ENCODE peak calls at places on chromosome 1, in nine cellular contexts. One of them, this sample, is unnamed.

GRCh38 chr1:110780600-110781484 is 92.1 kb upstream of the CD53 start:
- DNase-seq in GM20000: peak
- DNase-seq in esophagus muscularis mucosa: peak
- DNase-seq in cardiac fibroblast: peak
- DNase-seq in dorsolateral prefrontal cortex: peak
- DNase-seq in kidney: no peak
- DNase-seq in AG10803: peak
- DNase-seq in IMR-90: peak
- DNase-seq in AG04450: peak
- DNase-seq in this sample: peak

GRCh38 chr1:42335050-42335808 is at the start of gene FOXJ3:
- DNase-seq in GM20000: peak
- DNase-seq in esophagus muscularis mucosa: peak
- DNase-seq in cardiac fibroblast: peak
- DNase-seq in dorsolateral prefrontal cortex: peak
- DNase-seq in kidney: peak
- DNase-seq in AG10803: peak
- DNase-seq in IMR-90: peak
- DNase-seq in AG04450: peak
- DNase-seq in this sample: peak

GRCh38 chr1:61183471-61184034 is 101.2 kb downstream of the NFIA start:
- DNase-seq in GM20000: no peak
- DNase-seq in esophagus muscularis mucosa: no peak
- DNase-seq in cardiac fibroblast: peak
- DNase-seq in dorsolateral prefrontal cortex: peak
- DNase-seq in kidney: peak
- DNase-seq in AG10803: peak
- DNase-seq in IMR-90: peak
- DNase-seq in AG04450: no peak
- DNase-seq in this sample: no peak

GRCh38 chr1:7810395-7810794 is 26.3 kb downstream of the PER3 start:
- DNase-seq in GM20000: no peak
- DNase-seq in esophagus muscularis mucosa: no peak
- DNase-seq in cardiac fibroblast: peak
- DNase-seq in dorsolateral prefrontal cortex: no peak
- DNase-seq in kidney: no peak
- DNase-seq in AG10803: peak
- DNase-seq in IMR-90: peak
- DNase-seq in AG04450: peak
- DNase-seq in this sample: no peak

GRCh38 chr1:20228314-20228713 is 42.0 kb upstream of the PLA2G2C start:
- DNase-seq in GM20000: no peak
- DNase-seq in esophagus muscularis mucosa: no peak
- DNase-seq in cardiac fibroblast: no peak
- DNase-seq in dorsolateral prefrontal cortex: peak
- DNase-seq in kidney: no peak
- DNase-seq in AG10803: no peak
- DNase-seq in IMR-90: no peak
- DNase-seq in AG04450: no peak
- DNase-seq in this sample: no peak

GRCh38 chr1:11873395-11873794 is 14.7 kb upstream of the NPPB start:
- DNase-seq in GM20000: no peak
- DNase-seq in esophagus muscularis mucosa: no peak
- DNase-seq in cardiac fibroblast: no peak
- DNase-seq in dorsolateral prefrontal cortex: no peak
- DNase-seq in kidney: no peak
- DNase-seq in AG10803: no peak
- DNase-seq in IMR-90: no peak
- DNase-seq in AG04450: no peak
- DNase-seq in this sample: no peak

GRCh38 chr1:225343618-225344017 is 84.2 kb downstream of the LBR start:
- DNase-seq in GM20000: no peak
- DNase-seq in esophagus muscularis mucosa: no peak
- DNase-seq in cardiac fibroblast: peak
- DNase-seq in dorsolateral prefrontal cortex: no peak
- DNase-seq in kidney: no peak
- DNase-seq in AG10803: peak
- DNase-seq in IMR-90: peak
- DNase-seq in AG04450: no peak
- DNase-seq in this sample: no peak

GRCh38 chr1:204529371-204529895 is 13.2 kb downstream of the MDM4 start:
- DNase-seq in GM20000: no peak
- DNase-seq in esophagus muscularis mucosa: no peak
- DNase-seq in cardiac fibroblast: no peak
- DNase-seq in dorsolateral prefrontal cortex: no peak
- DNase-seq in kidney: no peak
- DNase-seq in AG10803: no peak
- DNase-seq in IMR-90: no peak
- DNase-seq in AG04450: no peak
- DNase-seq in this sample: no peak

GRCh38 chr1:81682490-81682889 is 118.2 kb upstream of the ADGRL2 start:
- DNase-seq in GM20000: no peak
- DNase-seq in esophagus muscularis mucosa: no peak
- DNase-seq in cardiac fibroblast: peak
- DNase-seq in dorsolateral prefrontal cortex: no peak
- DNase-seq in kidney: no peak
- DNase-seq in AG10803: peak
- DNase-seq in IMR-90: peak
- DNase-seq in AG04450: no peak
- DNase-seq in this sample: no peak

GRCh38 chr1:173134800-173135199 is 72.3 kb downstream of the TNFSF4 start:
- DNase-seq in GM20000: no peak
- DNase-seq in esophagus muscularis mucosa: no peak
- DNase-seq in cardiac fibroblast: no peak
- DNase-seq in dorsolateral prefrontal cortex: no peak
- DNase-seq in kidney: no peak
- DNase-seq in AG10803: no peak
- DNase-seq in IMR-90: peak
- DNase-seq in AG04450: no peak
- DNase-seq in this sample: no peak

DNA sequence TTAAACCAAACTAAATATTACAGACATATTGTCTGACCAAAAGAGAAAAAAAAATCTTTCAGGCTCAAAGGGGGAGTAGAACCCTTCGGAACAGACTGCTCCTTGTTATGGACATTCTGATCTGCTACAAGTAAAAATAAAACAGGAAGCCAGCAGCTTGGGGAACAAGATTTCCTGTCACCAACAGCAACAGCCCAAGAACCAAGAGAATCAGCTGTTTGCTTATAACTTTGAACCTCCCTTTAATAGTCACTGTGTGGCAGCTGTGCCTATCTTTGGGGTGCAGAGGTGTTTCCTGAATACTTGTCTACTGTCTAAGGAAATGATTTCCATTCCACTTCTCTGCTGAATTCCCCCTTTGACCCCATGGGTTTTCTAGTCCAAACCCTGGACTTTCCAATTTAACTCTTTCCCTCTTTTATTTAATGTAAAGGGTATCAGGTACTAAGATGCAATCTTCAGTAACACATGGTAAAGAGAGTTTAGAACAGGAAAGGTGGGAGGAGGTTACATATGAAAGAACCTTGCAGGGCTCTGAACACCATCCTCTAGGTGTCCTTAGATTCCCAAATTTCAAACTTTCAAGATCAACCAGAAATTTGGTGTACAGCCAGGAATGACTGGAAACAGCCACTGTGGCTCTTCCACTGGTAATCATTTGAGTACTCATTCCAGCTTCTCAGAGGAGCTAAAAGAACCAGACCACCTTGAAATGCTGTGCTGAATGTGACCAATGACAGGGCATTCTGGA is 38.7 kb downstream of the GPR3 start:
- DNase-seq in GM20000: peak
- DNase-seq in esophagus muscularis mucosa: no peak
- DNase-seq in cardiac fibroblast: peak
- DNase-seq in dorsolateral prefrontal cortex: no peak
- DNase-seq in kidney: no peak
- DNase-seq in AG10803: peak
- DNase-seq in IMR-90: peak
- DNase-seq in AG04450: no peak
- DNase-seq in this sample: no peak
- TF ChIP-seq CTCF in GM20000: no peak
- TF ChIP-seq CTCF in esophagus muscularis mucosa: no peak
- TF ChIP-seq CTCF in cardiac fibroblast: no peak
- TF ChIP-seq CTCF in dorsolateral prefrontal cortex: no peak
- TF ChIP-seq CTCF in kidney: no peak
- TF ChIP-seq CTCF in AG10803: no peak
- TF ChIP-seq CTCF in IMR-90: no peak
- TF ChIP-seq CTCF in AG04450: no peak
- TF ChIP-seq CTCF in this sample: no peak

GRCh38 chr1:206924549-206925115 is 2.9 kb upstream of the FCMR start:
- DNase-seq in GM20000: peak
- DNase-seq in esophagus muscularis mucosa: no peak
- DNase-seq in cardiac fibroblast: no peak
- DNase-seq in dorsolateral prefrontal cortex: no peak
- DNase-seq in kidney: no peak
- DNase-seq in AG10803: no peak
- DNase-seq in IMR-90: no peak
- DNase-seq in AG04450: no peak
- DNase-seq in this sample: peak

GRCh38 chr1:206926286-206926685 is 4.5 kb upstream of the FCMR start:
- DNase-seq in GM20000: no peak
- DNase-seq in esophagus muscularis mucosa: no peak
- DNase-seq in cardiac fibroblast: no peak
- DNase-seq in dorsolateral prefrontal cortex: no peak
- DNase-seq in kidney: no peak
- DNase-seq in AG10803: no peak
- DNase-seq in IMR-90: no peak
- DNase-seq in AG04450: no peak
- DNase-seq in this sample: no peak

GRCh38 chr1:206923009-206923960 is 1.5 kb upstream of the FCMR start:
- DNase-seq in GM20000: peak
- DNase-seq in esophagus muscularis mucosa: no peak
- DNase-seq in cardiac fibroblast: no peak
- DNase-seq in dorsolateral prefrontal cortex: no peak
- DNase-seq in kidney: peak
- DNase-seq in AG10803: no peak
- DNase-seq in IMR-90: no peak
- DNase-seq in AG04450: no peak
- DNase-seq in this sample: peak

GRCh38 chr1:206923961-206924548 is 2.3 kb upstream of the FCMR start:
- DNase-seq in GM20000: no peak
- DNase-seq in esophagus muscularis mucosa: no peak
- DNase-seq in cardiac fibroblast: no peak
- DNase-seq in dorsolateral prefrontal cortex: no peak
- DNase-seq in kidney: peak
- DNase-seq in AG10803: no peak
- DNase-seq in IMR-90: no peak
- DNase-seq in AG04450: no peak
- DNase-seq in this sample: no peak

DNA sequence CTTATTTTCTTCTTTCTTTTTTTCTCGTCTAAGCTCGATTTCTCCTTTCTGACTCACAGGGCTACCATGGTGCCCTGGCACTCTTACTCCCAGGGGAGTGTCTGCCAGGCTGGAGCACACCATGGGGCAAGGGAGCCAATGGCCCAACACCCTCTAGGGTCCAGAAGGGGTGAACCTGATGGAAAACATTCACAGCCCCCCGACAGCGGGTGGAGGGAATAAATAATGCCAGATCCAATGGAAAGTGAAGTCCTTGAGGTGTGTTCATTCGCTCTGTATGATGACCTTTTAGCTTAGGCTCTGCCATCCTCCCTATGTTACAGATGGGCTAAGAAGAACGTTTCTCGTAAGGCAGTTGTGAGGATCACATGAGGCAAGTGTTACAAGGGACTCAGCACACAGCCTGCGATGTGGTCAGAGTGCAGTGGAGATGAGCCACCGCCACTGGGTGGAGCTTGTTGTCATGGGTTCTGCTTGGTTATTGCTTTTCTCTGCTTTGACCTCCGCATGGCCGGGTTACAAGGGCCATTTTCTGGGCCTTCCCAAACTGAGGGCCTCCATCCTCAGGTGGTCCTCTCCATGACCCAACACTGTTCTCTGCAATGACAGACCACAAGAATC is 3.5 kb upstream of the FCMR start:
- DNase-seq in GM20000: peak
- DNase-seq in esophagus muscularis mucosa: no peak
- DNase-seq in cardiac fibroblast: no peak
- DNase-seq in dorsolateral prefrontal cortex: no peak
- DNase-seq in kidney: no peak
- DNase-seq in AG10803: no peak
- DNase-seq in IMR-90: no peak
- DNase-seq in AG04450: no peak
- DNase-seq in this sample: peak
- TF ChIP-seq CTCF in GM20000: peak
- TF ChIP-seq CTCF in esophagus muscularis mucosa: no peak
- TF ChIP-seq CTCF in cardiac fibroblast: no peak
- TF ChIP-seq CTCF in dorsolateral prefrontal cortex: no peak
- TF ChIP-seq CTCF in kidney: peak
- TF ChIP-seq CTCF in AG10803: no peak
- TF ChIP-seq CTCF in IMR-90: no peak
- TF ChIP-seq CTCF in AG04450: no peak
- TF ChIP-seq CTCF in this sample: peak

GRCh38 chr1:226549937-226550670 is 1.5 kb downstream of the STUM start:
- DNase-seq in GM20000: peak
- DNase-seq in esophagus muscularis mucosa: no peak
- DNase-seq in cardiac fibroblast: peak
- DNase-seq in dorsolateral prefrontal cortex: peak
- DNase-seq in kidney: peak
- DNase-seq in AG10803: no peak
- DNase-seq in IMR-90: no peak
- DNase-seq in AG04450: no peak
- DNase-seq in this sample: peak
- TF ChIP-seq CTCF in GM20000: no peak
- TF ChIP-seq CTCF in esophagus muscularis mucosa: no peak
- TF ChIP-seq CTCF in cardiac fibroblast: no peak
- TF ChIP-seq CTCF in dorsolateral prefrontal cortex: no peak
- TF ChIP-seq CTCF in kidney: no peak
- TF ChIP-seq CTCF in AG10803: peak
- TF ChIP-seq CTCF in IMR-90: no peak
- TF ChIP-seq CTCF in AG04450: no peak
- TF ChIP-seq CTCF in this sample: no peak

GRCh38 chr1:3492545-3493246 is 38.2 kb downstream of the ARHGEF16 start:
- DNase-seq in GM20000: no peak
- DNase-seq in esophagus muscularis mucosa: no peak
- DNase-seq in cardiac fibroblast: no peak
- DNase-seq in dorsolateral prefrontal cortex: no peak
- DNase-seq in kidney: no peak
- DNase-seq in AG10803: no peak
- DNase-seq in IMR-90: no peak
- DNase-seq in AG04450: no peak
- DNase-seq in this sample: no peak

GRCh38 chr1:3495776-3496745 is 41.6 kb downstream of the ARHGEF16 start:
- DNase-seq in GM20000: no peak
- DNase-seq in esophagus muscularis mucosa: no peak
- DNase-seq in cardiac fibroblast: no peak
- DNase-seq in dorsolateral prefrontal cortex: no peak
- DNase-seq in kidney: no peak
- DNase-seq in AG10803: no peak
- DNase-seq in IMR-90: peak
- DNase-seq in AG04450: no peak
- DNase-seq in this sample: no peak

GRCh38 chr1:3497521-3497920 is 43.1 kb downstream of the ARHGEF16 start:
- DNase-seq in GM20000: no peak
- DNase-seq in esophagus muscularis mucosa: no peak
- DNase-seq in cardiac fibroblast: no peak
- DNase-seq in dorsolateral prefrontal cortex: no peak
- DNase-seq in kidney: no peak
- DNase-seq in AG10803: no peak
- DNase-seq in IMR-90: no peak
- DNase-seq in AG04450: no peak
- DNase-seq in this sample: no peak

GRCh38 chr1:3496916-3497315 is 42.5 kb downstream of the ARHGEF16 start:
- DNase-seq in GM20000: no peak
- DNase-seq in esophagus muscularis mucosa: no peak
- DNase-seq in cardiac fibroblast: no peak
- DNase-seq in dorsolateral prefrontal cortex: no peak
- DNase-seq in kidney: no peak
- DNase-seq in AG10803: no peak
- DNase-seq in IMR-90: no peak
- DNase-seq in AG04450: no peak
- DNase-seq in this sample: no peak

GRCh38 chr1:3494321-3495308 is 40.1 kb downstream of the ARHGEF16 start:
- DNase-seq in GM20000: no peak
- DNase-seq in esophagus muscularis mucosa: no peak
- DNase-seq in cardiac fibroblast: no peak
- DNase-seq in dorsolateral prefrontal cortex: no peak
- DNase-seq in kidney: no peak
- DNase-seq in AG10803: no peak
- DNase-seq in IMR-90: no peak
- DNase-seq in AG04450: no peak
- DNase-seq in this sample: no peak
- TF ChIP-seq CTCF in GM20000: no peak
- TF ChIP-seq CTCF in esophagus muscularis mucosa: no peak
- TF ChIP-seq CTCF in cardiac fibroblast: no peak
- TF ChIP-seq CTCF in dorsolateral prefrontal cortex: no peak
- TF ChIP-seq CTCF in kidney: no peak
- TF ChIP-seq CTCF in AG10803: no peak
- TF ChIP-seq CTCF in IMR-90: no peak
- TF ChIP-seq CTCF in AG04450: no peak
- TF ChIP-seq CTCF in this sample: no peak